ENCODE peak calls at places on chromosomes 3 and 15, in four cellular contexts. E is pancreas, Y is neural progenitor cell, Q is psoas muscle. K is an unnamed sample. For H3K4me1, the result is how much of the 10 kb centered on the place peaks cover.

GRCh38 chr3:48859188-48859587 is 11.5 kb upstream of the PRKAR2A start:
- DNase-seq in E (no peak), Y (no peak), Q (no peak), K (no peak)

GRCh38 chr3:127473244-127474024 is 117.1 kb downstream of the TPRA1 start:
- DNase-seq in E (no peak), Y (peak), Q (no peak), K (no peak)

GRCh38 chr3:105676621-105677300 is 192.1 kb downstream of the CBLB start:
- DNase-seq in E (no peak), Y (no peak), Q (no peak), K (no peak)

GRCh38 chr15:78396976-78397375 is 41.0 kb upstream of the IREB2 start:
- DNase-seq in E (peak), Y (no peak), Q (peak), K (peak)

GRCh38 chr3:100210777-100211145 is 50.0 kb upstream of the TBC1D23 start:
- DNase-seq in E (no peak), Y (no peak), Q (no peak), K (no peak)

GRCh38 chr3:125200731-125201139 is 11.8 kb downstream of the SLC12A8 start:
- DNase-seq in E (no peak), Y (no peak), Q (no peak), K (no peak)

GRCh38 chr3:141367038-141367730 is 1.1 kb upstream of the ZBTB38 start:
- DNase-seq in E (no peak), Y (no peak), Q (peak), K (no peak)

GRCh38 chr15:101641134-101641764 is 10.9 kb downstream of the TM2D3 start:
- DNase-seq in E (peak), Y (peak), Q (peak), K (peak)

GRCh38 chr15:80605591-80606150 is 89.4 kb upstream of the ABHD17C start:
- DNase-seq in E (no peak), Y (no peak), Q (no peak), K (no peak)

GRCh38 chr3:40079845-40080240 is 229.7 kb upstream of the EIF1B start:
- DNase-seq in E (no peak), Y (no peak), Q (no peak), K (no peak)

GRCh38 chr15:99306694-99307338 is 55.5 kb downstream of the LRRC28 start:
- DNase-seq in E (no peak), Y (peak), Q (no peak), K (no peak)

GRCh38 chr3:82347585-82347984 is 586.1 kb upstream of the GBE1 start:
- DNase-seq in E (no peak), Y (no peak), Q (no peak), K (no peak)

GRCh38 chr3:169497567-169498257 is 165.8 kb downstream of the MECOM start:
- DNase-seq in E (no peak), Y (no peak), Q (no peak), K (no peak)

GRCh38 chr3:177658354-177658753 is 461.1 kb upstream of the TBL1XR1 start:
- DNase-seq in E (no peak), Y (no peak), Q (no peak), K (no peak)

GRCh38 chr3:170469151-170470062 is 50.7 kb downstream of the CLDN11 start:
- DNase-seq in E (no peak), Y (no peak), Q (no peak), K (no peak)

GRCh38 chr15:56058986-56059385 is 65.6 kb upstream of the NEDD4 start:
- DNase-seq in E (no peak), Y (no peak), Q (no peak), K (no peak)

GRCh38 chr3:39102504-39103323 is 4.7 kb downstream of the GORASP1 start:
- DNase-seq in E (no peak), Y (no peak), Q (no peak), K (no peak)

GRCh38 chr3:46895204-46895660 is 17.7 kb downstream of the PTH1R start:
- DNase-seq in E (peak), Y (peak), Q (peak), K (peak)

GRCh38 chr3:130470132-130470531 is 46.8 kb upstream of the COL6A6 start:
- DNase-seq in E (no peak), Y (no peak), Q (no peak), K (no peak)

GRCh38 chr3:33417051-33417673 is 23.0 kb downstream of the UBP1 start:
- DNase-seq in E (no peak), Y (no peak), Q (no peak), K (no peak)

GRCh38 chr15:71125831-71126453 is 10.7 kb downstream of the THSD4 start:
- DNase-seq in E (no peak), Y (peak), Q (no peak), K (no peak)

GRCh38 chr15:91853501-91853967 is at the start of gene SLCO3A1:
- DNase-seq in E (peak), Y (peak), Q (peak), K (peak)

GRCh38 chr15:69760890-69761568 is 308.4 kb downstream of the RPLP1 start:
- DNase-seq in E (no peak), Y (no peak), Q (peak), K (peak)

GRCh38 chr3:149620291-149621020 is 37.4 kb downstream of the WWTR1 start:
- DNase-seq in E (no peak), Y (no peak), Q (no peak), K (no peak)

GRCh38 chr3:185365281-185366211 is 2.6 kb downstream of the MAP3K13 start:
- DNase-seq in E (no peak), Y (no peak), Q (no peak), K (peak)

GRCh38 chr15:92652576-92652966 is 3.0 kb downstream of the FAM174B start:
- DNase-seq in E (peak), Y (no peak), Q (no peak), K (no peak)

GRCh38 chr3:159169828-159170227 is 368.0 kb downstream of the MFSD1 start:
- DNase-seq in E (no peak), Y (no peak), Q (no peak), K (no peak)

GRCh38 chr3:15427182-15427880 is at the start of the genes EAF1 and METTL6:
- DNase-seq in E (peak), Y (peak), Q (peak), K (peak)
- TF ChIP-seq CTCF in E (no peak), Y (peak), Q (peak), K (no peak)

GRCh38 chr3:45611619-45612018 is 17.1 kb downstream of the LIMD1 start:
- DNase-seq in E (no peak), Y (peak), Q (no peak), K (no peak)

GRCh38 chr3:45612918-45613602 is 18.5 kb downstream of the LIMD1 start:
- DNase-seq in E (no peak), Y (no peak), Q (no peak), K (no peak)

GRCh38 chr3:45612138-45612537 is 17.6 kb downstream of the LIMD1 start:
- DNase-seq in E (no peak), Y (no peak), Q (no peak), K (no peak)

GRCh38 chr3:45616158-45616557 is 21.6 kb downstream of the LIMD1 start:
- DNase-seq in E (no peak), Y (no peak), Q (no peak), K (no peak)

DNA sequence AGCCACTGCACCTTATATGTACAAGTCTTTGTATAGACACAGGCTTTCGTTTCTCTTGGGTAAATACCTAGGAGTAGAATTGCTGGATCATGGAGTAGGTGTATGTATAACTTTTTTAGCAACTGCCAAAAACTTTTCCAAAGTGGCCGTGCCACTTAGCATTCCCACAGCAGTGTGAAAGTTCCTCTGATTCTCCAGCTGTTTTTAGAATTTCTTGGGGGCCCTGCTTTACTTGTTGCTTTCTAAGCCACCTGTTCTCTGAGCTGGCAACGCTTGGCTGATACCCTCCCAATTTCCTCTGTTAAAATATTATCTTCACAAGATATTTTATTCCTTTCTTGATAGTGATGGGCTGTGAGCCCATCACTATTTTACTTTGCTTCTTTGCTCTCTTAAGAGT is 19.2 kb downstream of the LIMD1 start:
- DNase-seq in E (no peak), Y (no peak), Q (no peak), K (no peak)
- H3K4me1 ChIP-seq in E (under half), Y (under half), Q (half or more), K (under half)

DNA sequence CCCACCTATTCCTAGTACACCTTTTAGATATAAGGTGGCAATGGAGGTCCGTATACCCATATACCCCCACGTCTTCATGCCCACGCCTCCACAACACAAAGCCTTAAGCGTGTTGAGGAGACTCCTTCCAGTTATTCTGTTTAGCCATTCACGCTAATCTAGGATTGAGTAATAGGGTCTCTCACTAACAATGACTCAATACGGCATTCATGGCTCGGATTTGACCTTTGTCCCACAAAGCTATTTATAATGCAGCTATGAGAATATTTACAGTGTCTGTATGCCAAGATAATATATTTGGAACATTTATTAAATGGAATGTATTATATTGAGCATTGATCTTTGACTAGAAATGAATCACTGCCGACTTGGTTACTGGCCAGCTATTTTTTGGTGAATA is 215.8 kb downstream of the KCNH8 start:
- DNase-seq in E (no peak), Y (no peak), Q (no peak), K (no peak)
- H3K27ac ChIP-seq in E (no peak), Y (no peak), Q (no peak), K (no peak)

DNA sequence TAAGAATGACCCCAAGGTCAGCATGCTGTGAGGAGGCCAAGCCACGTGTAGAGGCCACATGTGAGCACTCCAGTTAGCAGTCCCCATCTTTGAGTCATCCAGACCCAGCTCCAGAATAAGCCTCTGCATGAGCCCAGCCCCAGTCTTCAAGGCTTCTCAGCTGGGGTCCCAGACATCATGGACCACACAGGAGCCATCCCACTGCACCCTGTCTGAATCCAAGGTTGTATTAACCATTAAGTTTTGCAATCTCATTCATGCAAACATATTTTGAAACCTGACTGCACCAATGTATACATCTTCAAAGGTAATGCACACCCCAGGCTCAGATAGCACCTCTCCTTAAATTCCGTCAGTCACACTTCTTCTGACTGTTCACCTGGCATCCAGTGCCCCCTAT is 249.1 kb upstream of the CHRNA7 start:
- DNase-seq in E (no peak), Y (no peak), Q (no peak), K (no peak)
- TF ChIP-seq CTCF in E (no peak), Y (no peak), Q (no peak), K (no peak)

GRCh38 chr3:195172896-195173295 is 98.1 kb downstream of the XXYLT1 start:
- DNase-seq in E (no peak), Y (no peak), Q (no peak), K (no peak)

GRCh38 chr3:195170521-195170920 is 100.4 kb downstream of the XXYLT1 start:
- DNase-seq in E (no peak), Y (no peak), Q (no peak), K (no peak)

GRCh38 chr3:195172285-195172684 is 98.7 kb downstream of the XXYLT1 start:
- DNase-seq in E (no peak), Y (no peak), Q (no peak), K (no peak)

GRCh38 chr3:195169011-195169410 is 101.9 kb downstream of the XXYLT1 start:
- DNase-seq in E (no peak), Y (no peak), Q (no peak), K (no peak)

DNA sequence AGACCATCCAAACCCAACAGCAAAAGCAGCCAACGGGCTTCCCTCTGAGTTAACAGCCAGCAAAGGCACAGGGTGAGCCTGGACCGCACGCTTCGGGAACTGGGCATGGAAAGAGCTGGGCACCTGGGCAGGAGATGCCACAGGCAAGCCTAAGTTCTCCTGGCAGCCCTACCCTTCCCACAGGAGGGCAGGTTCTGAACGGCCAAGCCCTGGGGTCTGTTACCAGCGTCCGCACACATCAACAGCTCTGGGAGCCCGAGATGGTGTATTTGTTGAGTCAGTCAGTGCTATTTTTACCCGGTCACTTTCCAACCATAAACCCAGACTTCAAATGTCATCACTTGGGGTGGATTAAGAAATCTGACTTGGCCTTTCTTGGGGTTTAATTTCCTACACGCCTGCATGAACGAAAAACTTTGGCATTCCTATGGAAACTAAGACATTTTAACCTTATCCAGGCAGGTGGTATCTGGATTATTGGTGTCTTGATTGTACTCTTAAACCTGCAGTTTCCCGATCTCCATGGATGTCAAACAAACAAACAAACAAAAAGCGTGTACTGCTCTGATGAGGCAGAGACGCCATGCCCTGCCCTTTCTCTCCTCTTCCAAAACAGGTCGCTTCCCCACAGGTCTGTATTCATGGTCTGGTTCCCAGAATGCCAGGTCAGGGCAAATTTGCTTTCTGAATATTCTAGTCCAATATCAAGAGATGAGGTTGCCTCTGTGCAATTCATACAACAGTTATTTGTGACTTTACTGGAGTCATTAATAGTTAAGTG is 99.7 kb downstream of the XXYLT1 start:
- DNase-seq in E (no peak), Y (no peak), Q (no peak), K (no peak)
- H3K4me1 ChIP-seq in E (under half), Y (under half), Q (under half), K (under half)

GRCh38 chr3:34832865-34833508 is 806.3 kb upstream of the ARPP21 start:
- DNase-seq in E (no peak), Y (peak), Q (no peak), K (no peak)

GRCh38 chr3:34828847-34829246 is 810.5 kb upstream of the ARPP21 start:
- DNase-seq in E (no peak), Y (no peak), Q (no peak), K (no peak)
- H3K27ac ChIP-seq in E (no peak), Y (no peak), Q (no peak), K (no peak)

DNA sequence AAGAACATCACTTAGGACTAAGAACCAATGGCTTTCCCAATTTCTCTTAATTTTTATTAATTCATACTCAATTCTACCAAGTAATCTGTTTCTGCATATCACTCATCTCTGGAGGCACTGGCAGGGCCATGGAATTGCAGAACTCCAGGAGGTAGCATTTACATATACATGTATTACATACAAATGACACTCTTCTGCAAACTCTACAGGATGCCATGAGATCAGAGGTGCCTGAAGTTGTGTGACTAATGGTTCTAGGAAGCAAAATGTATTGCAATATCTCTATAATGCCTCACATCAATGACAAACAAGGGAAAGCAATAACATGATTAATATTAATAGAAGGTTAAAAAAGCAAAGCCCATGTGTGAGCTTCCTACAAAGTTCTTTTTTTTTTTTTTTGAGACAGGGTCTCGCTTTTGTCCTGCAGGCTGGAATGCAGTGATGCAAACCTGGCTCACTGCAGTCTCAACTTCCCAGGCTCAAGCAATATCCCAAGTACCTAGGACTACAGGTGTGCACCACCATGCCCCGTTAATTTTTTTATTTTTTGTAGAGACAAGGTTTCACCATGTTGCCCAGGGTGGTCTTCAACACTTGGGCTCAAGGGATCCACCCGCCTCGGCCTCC is 33.0 kb downstream of the DENND6A start:
- DNase-seq in E (no peak), Y (no peak), Q (no peak), K (no peak)
- TF ChIP-seq CTCF in E (no peak), Y (no peak), Q (no peak), K (no peak)

GRCh38 chr3:197737319-197737649 is 580 bp upstream of the RUBCN start:
- DNase-seq in E (no peak), Y (no peak), Q (no peak), K (no peak)

GRCh38 chr3:197734667-197735318 is 1.9 kb downstream of the RUBCN start:
- DNase-seq in E (no peak), Y (no peak), Q (no peak), K (no peak)

GRCh38 chr3:197736010-197736490 is 654 bp downstream of the RUBCN start:
- DNase-seq in E (no peak), Y (peak), Q (peak), K (no peak)

GRCh38 chr3:197736491-197737318 is at the start of gene RUBCN:
- DNase-seq in E (peak), Y (peak), Q (peak), K (peak)

GRCh38 chr3:197737749-197738462 is 1.2 kb upstream of the RUBCN start:
- DNase-seq in E (no peak), Y (no peak), Q (no peak), K (no peak)
- H3K4me1 ChIP-seq in E (under half), Y (under half), Q (under half), K (under half)

DNA sequence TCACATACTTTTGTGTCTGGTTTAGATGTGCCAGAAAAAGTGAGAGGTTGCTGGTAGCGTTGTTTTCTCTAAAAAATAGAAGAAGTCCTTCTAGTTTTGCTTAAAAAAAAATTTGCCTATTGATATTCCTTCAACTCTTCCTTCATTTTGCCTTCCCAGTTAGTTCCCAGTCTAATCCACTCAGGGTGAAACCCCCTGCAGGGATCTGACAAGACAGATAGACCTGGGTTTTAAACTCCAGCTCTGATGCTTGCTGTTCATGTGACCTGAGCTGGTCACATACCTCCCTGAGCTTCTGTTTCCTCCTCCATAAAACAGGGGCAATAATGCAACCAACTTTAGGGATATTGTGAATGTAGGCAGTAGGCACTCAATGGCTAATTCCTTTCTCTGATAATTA is 18.6 kb upstream of the KCTD6 start:
- DNase-seq in E (no peak), Y (no peak), Q (no peak), K (no peak)
- H3K27ac ChIP-seq in E (no peak), Y (no peak), Q (no peak), K (no peak)

K was measured in lung.